ENCODE peak calls at places on chromosomes 11 and 22, in four cellular contexts. B is tibial nerve, W is lower lobe of right lung, Y is right atrium auricular region. J is an unnamed sample.

GRCh38 chr11:124879999-124880611 is 14.9 kb downstream of the ROBO3 start:
- DNase-seq in B (no peak), W (no peak), Y (no peak), J (peak)

GRCh38 chr11:86230921-86231320 is 13.6 kb upstream of the EED start:
- DNase-seq in B (no peak), W (no peak), Y (no peak), J (no peak)

GRCh38 chr22:50027639-50028537 is 15.3 kb upstream of the IL17REL start:
- DNase-seq in B (no peak), W (peak), Y (no peak), J (peak)

GRCh38 chr11:120391297-120391696 is 55.1 kb downstream of the ARHGEF12 start:
- DNase-seq in B (no peak), W (no peak), Y (no peak), J (no peak)

GRCh38 chr22:39282642-39283311 is 36.6 kb downstream of the RPL3 start:
- DNase-seq in B (no peak), W (no peak), Y (no peak), J (no peak)

GRCh38 chr22:36022162-36022561 is 6.5 kb downstream of the RBFOX2 start:
- DNase-seq in B (no peak), W (no peak), Y (no peak), J (no peak)

GRCh38 chr11:86067230-86068137 is 1.4 kb downstream of the PICALM start:
- DNase-seq in B (no peak), W (no peak), Y (no peak), J (no peak)

GRCh38 chr11:112795142-112795815 is 165.9 kb upstream of the NCAM1 start:
- DNase-seq in B (peak), W (no peak), Y (no peak), J (peak)

GRCh38 chr11:450809-451451 is 851 bp downstream of the PTDSS2 start:
- DNase-seq in B (peak), W (peak), Y (peak), J (no peak)

GRCh38 chr11:123083623-123084029 is 21.7 kb upstream of the HSPA8 start:
- DNase-seq in B (peak), W (no peak), Y (peak), J (peak)

GRCh38 chr11:101894505-101894904 is 20.3 kb upstream of the CEP126 start:
- DNase-seq in B (no peak), W (no peak), Y (no peak), J (no peak)

GRCh38 chr11:12560861-12561260 is 113.4 kb upstream of the TEAD1 start:
- DNase-seq in B (no peak), W (no peak), Y (peak), J (no peak)

GRCh38 chr11:69310934-69311766 is 17.2 kb downstream of the MYEOV start:
- DNase-seq in B (no peak), W (no peak), Y (no peak), J (no peak)

GRCh38 chr11:120245434-120245833 is 5.5 kb downstream of the POU2F3 start:
- DNase-seq in B (no peak), W (no peak), Y (no peak), J (no peak)

GRCh38 chr11:28757725-28758515 is 649.7 kb downstream of the METTL15 start:
- DNase-seq in B (no peak), W (no peak), Y (no peak), J (no peak)

GRCh38 chr11:10454902-10455631 is at the start of gene AMPD3:
- DNase-seq in B (no peak), W (no peak), Y (no peak), J (no peak)

GRCh38 chr11:47861762-47862161 is 13.6 kb upstream of the NUP160 start:
- DNase-seq in B (no peak), W (no peak), Y (no peak), J (no peak)

GRCh38 chr22:50115693-50116092 is 25.9 kb downstream of the MOV10L1 start:
- DNase-seq in B (no peak), W (no peak), Y (no peak), J (no peak)

GRCh38 chr11:45926001-45926401 is 3.5 kb downstream of the LARGE2 start:
- DNase-seq in B (no peak), W (no peak), Y (no peak), J (peak)

GRCh38 chr11:58774164-58774593 is 42.4 kb upstream of the GLYAT start:
- DNase-seq in B (no peak), W (no peak), Y (no peak), J (no peak)

GRCh38 chr11:47233051-47233450 is 15.6 kb downstream of the ACP2 start:
- DNase-seq in B (no peak), W (no peak), Y (no peak), J (no peak)

GRCh38 chr11:85827768-85828639 is 17.1 kb upstream of the SYTL2 start:
- DNase-seq in B (no peak), W (no peak), Y (no peak), J (no peak)

GRCh38 chr11:33920838-33921613 is 29.1 kb upstream of the LMO2 start:
- DNase-seq in B (no peak), W (no peak), Y (no peak), J (no peak)

GRCh38 chr11:33987975-33988580 is 63.5 kb upstream of the CAPRIN1 start:
- DNase-seq in B (peak), W (peak), Y (peak), J (no peak)

GRCh38 chr22:31337178-31337577 is 9.0 kb downstream of the PATZ1 start:
- DNase-seq in B (no peak), W (no peak), Y (no peak), J (no peak)

GRCh38 chr11:12253843-12254281 is 123.5 kb upstream of the PARVA start:
- DNase-seq in B (no peak), W (no peak), Y (no peak), J (no peak)

GRCh38 chr11:48154162-48154561 is 62.4 kb upstream of the OR4B1 start:
- DNase-seq in B (no peak), W (no peak), Y (no peak), J (no peak)

GRCh38 chr22:45224331-45224730 is 16.4 kb downstream of the KIAA0930 start:
- DNase-seq in B (no peak), W (peak), Y (no peak), J (no peak)

GRCh38 chr11:952406-953385 is 27.0 kb downstream of the AP2A2 start:
- DNase-seq in B (no peak), W (no peak), Y (no peak), J (no peak)

GRCh38 chr11:61009392-61010275 is 38.2 kb downstream of the CD6 start:
- DNase-seq in B (no peak), W (no peak), Y (no peak), J (no peak)

GRCh38 chr11:61004841-61005240 is 33.4 kb downstream of the CD6 start:
- DNase-seq in B (no peak), W (no peak), Y (no peak), J (no peak)

GRCh38 chr11:61008971-61009370 is 37.5 kb downstream of the CD6 start:
- DNase-seq in B (no peak), W (no peak), Y (no peak), J (no peak)

GRCh38 chr11:61007971-61008896 is 36.8 kb downstream of the CD6 start:
- DNase-seq in B (no peak), W (no peak), Y (no peak), J (no peak)

DNA sequence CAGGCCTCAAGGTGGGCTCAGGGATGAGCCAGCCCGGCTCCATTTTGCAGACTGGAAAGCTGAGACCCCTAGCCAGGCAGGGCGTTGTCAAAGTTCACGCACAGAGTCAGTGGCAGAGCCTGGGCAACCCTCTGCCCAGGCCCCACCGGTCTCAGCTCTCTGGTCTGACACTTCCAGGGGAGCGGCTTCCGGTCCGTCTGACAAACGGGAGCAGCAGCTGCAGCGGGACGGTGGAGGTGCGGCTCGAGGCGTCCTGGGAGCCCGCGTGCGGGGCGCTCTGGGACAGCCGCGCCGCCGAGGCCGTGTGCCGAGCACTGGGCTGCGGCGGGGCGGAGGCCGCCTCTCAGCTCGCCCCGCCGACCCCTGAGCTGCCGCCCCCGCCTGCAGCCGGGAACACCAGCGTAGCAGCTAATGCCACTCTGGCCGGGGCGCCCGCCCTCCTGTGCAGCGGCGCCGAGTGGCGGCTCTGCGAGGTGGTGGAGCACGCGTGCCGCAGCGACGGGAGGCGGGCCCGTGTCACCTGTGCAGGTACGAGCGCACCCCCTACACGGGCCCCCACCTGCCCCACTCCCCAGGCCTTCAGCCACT is 36.0 kb downstream of the CD6 start:
- DNase-seq in B (no peak), W (no peak), Y (no peak), J (no peak)
- H3K4me3 ChIP-seq in B (peak), W (peak), Y (peak), J (peak)

GRCh38 chr11:44785856-44786606 is 59.3 kb downstream of the TSPAN18 start:
- DNase-seq in B (no peak), W (no peak), Y (no peak), J (no peak)
- H3K27ac ChIP-seq in B (no peak), W (no peak), Y (peak), J (no peak)

DNA sequence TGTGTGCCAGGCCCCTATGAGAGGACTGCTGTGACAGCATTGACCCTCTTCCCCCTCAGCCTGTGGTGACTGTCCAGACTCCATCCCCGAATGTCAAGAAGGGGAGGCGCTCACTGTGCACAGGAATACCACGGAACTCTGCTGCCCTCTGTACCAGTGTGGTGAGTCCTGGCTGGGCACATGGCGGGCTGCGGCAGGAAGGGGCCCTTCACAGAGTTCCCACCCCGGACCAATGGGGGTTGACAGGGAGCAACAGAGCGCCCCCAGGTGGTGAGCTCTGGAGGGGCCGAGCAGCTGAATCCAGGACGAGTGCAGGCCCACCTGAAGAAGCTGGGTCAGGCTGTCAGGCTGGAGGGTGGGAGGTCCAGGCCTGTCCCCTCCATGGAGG is 83.8 kb upstream of the MYOD1 start:
- DNase-seq in B (no peak), W (no peak), Y (no peak), J (no peak)
- TF ChIP-seq CTCF in B (no peak), W (no peak), Y (no peak), J (no peak)

DNA sequence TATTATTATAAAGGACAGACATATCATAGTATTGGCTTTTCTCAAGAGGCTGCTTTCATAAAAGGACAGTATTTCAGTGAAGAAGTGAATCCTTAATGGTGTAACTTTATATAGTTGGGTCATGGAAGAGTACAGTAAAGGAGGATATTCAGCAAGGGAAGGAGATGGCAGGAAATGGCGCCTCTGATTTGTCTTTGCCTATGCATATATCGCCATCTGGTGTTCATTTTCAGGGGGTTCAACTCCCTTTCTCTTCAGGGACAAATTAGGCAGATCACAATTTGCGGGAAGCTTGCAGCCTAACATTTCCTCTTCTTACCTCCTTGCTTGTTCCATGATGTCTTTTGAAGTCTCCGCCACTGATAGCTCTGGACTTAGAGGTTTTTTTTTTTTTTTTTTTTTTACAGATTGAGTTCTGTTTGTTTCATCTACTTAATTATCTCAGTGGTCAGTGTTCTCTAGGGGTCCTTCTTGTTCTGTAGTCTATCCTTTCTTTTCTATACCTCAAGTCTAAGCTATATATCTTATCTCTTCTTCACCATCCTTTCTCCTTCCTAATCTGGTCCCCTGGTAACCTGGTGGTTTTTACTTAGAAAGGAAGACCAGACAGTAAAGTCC is 21.8 kb upstream of the RRM1 start:
- DNase-seq in B (peak), W (no peak), Y (peak), J (no peak)
- H3K4me3 ChIP-seq in B (no peak), W (no peak), Y (no peak), J (no peak)

GRCh38 chr11:67253872-67254624 is 12.2 kb upstream of the GRK2 start:
- DNase-seq in B (no peak), W (no peak), Y (no peak), J (no peak)

GRCh38 chr11:67255353-67255752 is 10.9 kb upstream of the GRK2 start:
- DNase-seq in B (no peak), W (no peak), Y (no peak), J (no peak)

GRCh38 chr11:67254768-67255167 is 11.5 kb upstream of the GRK2 start:
- DNase-seq in B (no peak), W (no peak), Y (no peak), J (no peak)

GRCh38 chr11:67256477-67256876 is 9.8 kb upstream of the GRK2 start:
- DNase-seq in B (no peak), W (no peak), Y (no peak), J (no peak)

DNA sequence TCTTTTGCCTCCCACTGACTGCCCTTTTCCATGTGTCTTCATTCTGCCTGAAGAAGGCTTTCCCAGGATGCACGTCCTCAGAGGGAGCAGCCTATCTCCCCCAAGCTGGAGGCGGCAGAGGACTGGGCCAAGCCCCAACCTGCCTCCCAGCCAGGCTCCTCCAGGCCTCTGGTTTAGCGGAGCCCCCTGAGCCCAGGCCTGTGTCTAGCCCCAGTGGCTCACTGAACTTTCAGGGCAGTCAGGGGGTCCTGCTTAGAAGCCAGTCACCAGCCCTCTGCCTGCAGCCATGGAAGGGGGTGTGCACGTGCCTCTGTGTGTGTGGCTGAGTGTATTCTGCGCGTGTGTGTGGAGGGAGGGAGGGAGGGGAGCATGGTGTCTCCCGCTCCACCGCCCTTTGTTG is 10.4 kb upstream of the GRK2 start:
- DNase-seq in B (no peak), W (no peak), Y (no peak), J (no peak)
- H3K27ac ChIP-seq in B (no peak), W (no peak), Y (no peak), J (no peak)

GRCh38 chr22:19169002-19169946 is 9.3 kb downstream of the SLC25A1 start:
- DNase-seq in B (no peak), W (no peak), Y (no peak), J (peak)

GRCh38 chr22:19167106-19167869 is 11.2 kb downstream of the SLC25A1 start:
- DNase-seq in B (no peak), W (no peak), Y (no peak), J (peak)

GRCh38 chr22:19166421-19166820 is 12.1 kb downstream of the SLC25A1 start:
- DNase-seq in B (no peak), W (no peak), Y (no peak), J (no peak)

GRCh38 chr22:19169947-19170318 is 8.6 kb downstream of the SLC25A1 start:
- DNase-seq in B (no peak), W (no peak), Y (no peak), J (peak)

DNA sequence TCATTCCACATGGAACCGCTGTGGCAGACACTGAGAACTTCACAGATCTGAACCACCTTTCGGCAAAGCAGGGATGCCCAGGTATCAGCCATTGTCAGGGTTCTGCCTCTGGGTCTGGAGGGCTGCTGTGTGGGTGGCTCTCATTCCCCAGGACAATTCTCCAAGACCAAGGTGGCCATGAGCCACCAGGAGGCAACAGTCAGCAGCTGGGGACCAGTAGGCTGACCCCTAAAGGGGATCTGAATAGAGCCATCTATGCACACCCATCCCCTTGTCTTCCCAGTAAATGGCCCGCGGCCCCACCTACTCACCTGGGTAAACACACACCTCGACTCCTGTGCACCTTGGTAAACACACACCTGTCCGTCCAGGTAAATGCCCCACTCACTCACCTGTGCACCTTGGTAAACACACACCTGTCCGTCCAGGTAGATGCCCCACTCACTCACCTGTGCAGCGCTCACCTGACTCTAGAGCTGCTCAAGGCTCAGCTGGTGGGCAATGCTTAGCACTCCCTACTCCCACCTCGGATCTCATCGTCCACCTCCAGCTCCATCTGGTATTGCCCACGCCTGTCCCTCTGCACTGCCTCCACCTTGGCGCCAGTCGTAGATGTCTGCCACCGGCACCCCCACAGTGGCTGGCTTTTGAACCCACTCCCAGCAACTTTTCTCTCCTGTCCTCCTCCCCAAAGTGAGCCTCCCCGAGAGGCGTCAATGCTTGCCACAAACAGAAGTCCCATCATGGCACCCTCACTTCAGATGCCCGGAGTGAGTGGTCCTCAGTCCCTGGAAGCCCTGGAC is 10.2 kb downstream of the SLC25A1 start:
- DNase-seq in B (no peak), W (no peak), Y (no peak), J (peak)
- TF ChIP-seq CTCF in B (no peak), W (no peak), Y (no peak), J (no peak)

DNA sequence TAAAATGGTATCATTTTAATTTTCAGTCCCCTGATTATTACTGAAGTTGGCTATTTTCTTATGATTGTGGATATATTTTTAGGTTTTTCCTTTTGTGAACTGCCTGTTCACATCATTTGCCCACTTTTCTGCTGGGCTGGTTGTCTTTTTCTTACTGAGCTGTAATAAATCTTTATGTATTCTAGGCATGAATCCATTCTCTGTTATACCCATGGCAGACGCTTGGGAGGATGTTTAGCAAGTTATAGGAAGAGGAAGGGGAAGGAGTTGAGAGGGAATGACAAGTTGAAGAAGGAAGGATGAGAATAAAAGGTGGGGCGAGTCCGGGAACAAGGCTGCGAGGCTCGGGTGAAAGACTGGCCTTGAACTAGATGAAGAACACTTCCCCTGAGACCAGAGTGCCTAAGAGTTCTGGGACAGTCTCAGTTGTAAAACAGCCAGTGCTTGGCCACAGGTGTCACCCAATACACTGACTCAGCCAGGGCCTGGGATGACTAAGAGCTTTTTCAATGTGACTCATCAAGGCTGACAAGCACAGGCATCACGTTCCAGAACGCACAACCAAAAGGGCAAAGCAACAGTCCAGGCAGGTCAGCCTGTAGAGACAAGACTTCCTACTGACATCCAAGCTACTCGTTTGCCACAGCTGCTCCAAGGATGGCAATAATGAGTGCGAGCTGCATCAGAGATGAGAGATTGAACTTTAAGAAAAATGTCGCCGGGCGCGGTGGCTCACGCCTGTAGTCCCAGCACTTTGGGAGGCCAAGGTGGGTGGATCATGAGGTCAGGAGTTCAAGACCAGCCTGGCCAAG is 35.2 kb downstream of the LRFN4 start:
- DNase-seq in B (no peak), W (no peak), Y (peak), J (no peak)
- H3K4me3 ChIP-seq in B (no peak), W (no peak), Y (no peak), J (no peak)

GRCh38 chr11:64920124-64920523 is 3.1 kb upstream of the ATG2A start:
- DNase-seq in B (no peak), W (no peak), Y (no peak), J (no peak)
- H3K27ac ChIP-seq in B (no peak), W (no peak), Y (no peak), J (no peak)

GRCh38 chr22:47128216-47129215 is 366.1 kb downstream of the TBC1D22A start:
- DNase-seq in B (no peak), W (peak), Y (no peak), J (no peak)
- TF ChIP-seq CTCF in B (no peak), W (no peak), Y (no peak), J (no peak)

GRCh38 chr22:44182591-44183588 is 2.2 kb downstream of the PARVG start:
- DNase-seq in B (peak), W (peak), Y (peak), J (no peak)

GRCh38 chr22:44180706-44181032 is at the start of gene PARVG:
- DNase-seq in B (no peak), W (no peak), Y (no peak), J (no peak)

GRCh38 chr22:44181033-44181911 is 547 bp downstream of the PARVG start:
- DNase-seq in B (no peak), W (peak), Y (no peak), J (no peak)

GRCh38 chr22:44179989-44180705 is 578 bp upstream of the PARVG start:
- DNase-seq in B (no peak), W (no peak), Y (no peak), J (no peak)

GRCh38 chr22:44181912-44182590 is 1.3 kb downstream of the PARVG start:
- DNase-seq in B (no peak), W (no peak), Y (no peak), J (no peak)
- H3K4me3 ChIP-seq in B (peak), W (peak), Y (peak), J (peak)